ENCODE peak calls at places on chromosomes 11 and 22, in five cellular contexts. M is NCI-H2081; U is H1; X is activated CD4-positive, alpha-beta T cell treated with anti-CD3 and anti-CD28 coated beads for 4 hours; V is mammary epithelial cell. I is an unnamed sample.

GRCh38 chr22:42977574-42977973 is 37.4 kb downstream of the PACSIN2 start:
- DNase-seq in V (no peak), U (no peak), M (no peak), X (no peak), I (no peak)

GRCh38 chr11:47060807-47061206 is 115.9 kb downstream of the ARFGAP2 start:
- DNase-seq in U (no peak), V (no peak), M (no peak), X (no peak), I (no peak)

GRCh38 chr22:34812631-34813030 is 253.3 kb upstream of the ISX start:
- DNase-seq in X (no peak), M (no peak), U (no peak), V (peak; percentile 70), I (no peak)

GRCh38 chr22:46090051-46090591 is 60.2 kb upstream of the PPARA start:
- DNase-seq in X (no peak), M (peak; percentile 55), V (peak; percentile 53), U (no peak), I (no peak)

GRCh38 chr11:299081-299891 is at the start of gene IFITM5:
- DNase-seq in U (no peak), V (no peak), X (no peak), M (no peak), I (no peak)

GRCh38 chr11:22703561-22703960 is 37.1 kb downstream of the GAS2 start:
- DNase-seq in X (no peak), V (peak; percentile 6), U (no peak), M (peak; percentile 2), I (no peak)

GRCh38 chr11:120564573-120565301 is 53.2 kb downstream of the GRIK4 start:
- DNase-seq in X (no peak), M (peak; percentile 31), V (no peak), U (no peak), I (no peak)

GRCh38 chr11:32255876-32256275 is 165.0 kb downstream of the RCN1 start:
- DNase-seq in M (no peak), V (no peak), U (no peak), X (no peak), I (no peak)

GRCh38 chr22:37636186-37636948 is 3.1 kb upstream of the SH3BP1 start:
- DNase-seq in U (no peak), V (no peak), X (no peak), M (no peak), I (no peak)

GRCh38 chr11:119509969-119510401 is 87.0 kb upstream of the THY1 start:
- DNase-seq in X (no peak), U (no peak), V (peak; percentile 94), M (no peak), I (no peak)

GRCh38 chr11:43582837-43583462 is 97.6 kb upstream of the HSD17B12 start:
- DNase-seq in V (no peak), M (no peak), X (no peak), U (peak; percentile 63), I (no peak)

GRCh38 chr11:126308271-126308671 is 4.4 kb downstream of the DCPS start:
- DNase-seq in M (no peak), V (peak; percentile 85), U (no peak), X (no peak), I (no peak)

GRCh38 chr11:63764712-63765631 is 3.6 kb downstream of the ZFTA start:
- DNase-seq in M (no peak), V (no peak), U (peak; percentile 70), X (no peak), I (no peak)

GRCh38 chr22:25666308-25666707 is 75.7 kb upstream of the MYO18B start:
- DNase-seq in V (no peak), X (no peak), M (no peak), U (no peak), I (no peak)

GRCh38 chr11:12941671-12942070 is 67.4 kb upstream of the RASSF10 start:
- DNase-seq in V (no peak), U (no peak), M (no peak), X (no peak), I (no peak)

I was measured in iPS DF 6.9.